ENCODE peak calls at places on chromosomes 16 and 17, in eight cellular contexts. V is heart right ventricle; Q is A549; R is CD4-positive, CD25-positive, alpha-beta regulatory T cell; P is adrenal gland; W is hepatocyte; Y is heart left ventricle; C is small intestine. K is an unnamed sample. For H3K4me1, the result is how much of the 10 kb centered on the place peaks cover.

GRCh38 chr17:5585814-5586558 is 1.7 kb upstream of the NLRP1 start:
- DNase-seq in P (no peak), V (no peak), C (no peak), R (no peak), W (no peak), Q (no peak), Y (no peak), K (no peak)

GRCh38 chr17:66947311-66947710 is 17.2 kb upstream of the CACNG4 start:
- DNase-seq in R (no peak), P (no peak), Q (no peak), Y (no peak), W (no peak), C (no peak), V (no peak), K (no peak)

GRCh38 chr16:13439766-13440165 is 480.2 kb upstream of the ERCC4 start:
- DNase-seq in V (no peak), P (no peak), Y (no peak), Q (no peak), W (peak), C (no peak), R (no peak), K (no peak)

GRCh38 chr16:72961115-72961832 is 86.7 kb downstream of the ZFHX3 start:
- DNase-seq in P (no peak), R (no peak), Y (no peak), V (no peak), C (peak), Q (peak), W (no peak), K (no peak)

GRCh38 chr16:22348296-22348695 is 26.1 kb downstream of the CDR2 start:
- DNase-seq in R (no peak), Q (no peak), W (no peak), Y (no peak), V (no peak), P (no peak), C (no peak), K (no peak)

GRCh38 chr16:17964196-17964595 is 372.3 kb downstream of the NPIPA8 start:
- DNase-seq in Q (no peak), C (no peak), Y (no peak), P (no peak), W (no peak), R (no peak), V (no peak), K (no peak)

GRCh38 chr17:71080937-71081336 is 911.6 kb downstream of the KCNJ2 start:
- DNase-seq in Q (no peak), R (no peak), Y (no peak), P (no peak), V (no peak), W (no peak), C (no peak), K (no peak)

GRCh38 chr17:36469733-36470132 is 16.7 kb upstream of the ZNHIT3 start:
- DNase-seq in P (no peak), V (no peak), Q (no peak), Y (no peak), W (no peak), R (no peak), C (no peak), K (no peak)

GRCh38 chr17:63550816-63551639 is 751 bp downstream of the DCAF7 start:
- DNase-seq in Q (peak), Y (no peak), R (no peak), V (no peak), C (peak), W (peak), P (peak), K (no peak)

GRCh38 chr16:70760221-70760620 is 40.7 kb downstream of the VAC14 start:
- DNase-seq in Y (no peak), R (no peak), V (no peak), W (no peak), Q (no peak), C (no peak), P (no peak), K (no peak)

GRCh38 chr16:81392011-81392410 is 52.6 kb upstream of the CMIP start:
- DNase-seq in C (no peak), P (no peak), Y (no peak), R (no peak), Q (no peak), V (no peak), W (no peak), K (no peak)

GRCh38 chr17:44280383-44280782 is 12.4 kb upstream of the SLC4A1 start:
- DNase-seq in R (no peak), Y (no peak), C (no peak), P (no peak), Q (no peak), V (no peak), W (no peak), K (no peak)

GRCh38 chr17:63423251-63423950 is 22.7 kb downstream of the CYB561 start:
- DNase-seq in P (no peak), W (no peak), R (no peak), C (no peak), Y (no peak), Q (no peak), V (no peak), K (no peak)

GRCh38 chr16:67683767-67684166 is 17.2 kb downstream of the C16orf86 start:
- DNase-seq in V (no peak), R (no peak), Q (no peak), W (no peak), C (no peak), Y (no peak), P (no peak), K (no peak)

GRCh38 chr17:50641339-50641725 is 6.7 kb downstream of the ABCC3 start:
- DNase-seq in W (no peak), V (no peak), Q (no peak), R (no peak), C (no peak), Y (no peak), P (peak), K (no peak)

GRCh38 chr17:64051153-64051552 is 30.7 kb upstream of the ICAM2 start:
- DNase-seq in Y (no peak), V (no peak), R (peak), C (peak), P (no peak), W (no peak), Q (no peak), K (no peak)

GRCh38 chr17:81313776-81314409 is 18.8 kb upstream of the SLC38A10 start:
- DNase-seq in W (no peak), P (no peak), R (no peak), C (no peak), Y (no peak), V (no peak), Q (no peak), K (no peak)

GRCh38 chr16:73113326-73113720 is 65.4 kb upstream of the ZFHX3 start:
- DNase-seq in R (no peak), C (no peak), P (no peak), V (no peak), Q (no peak), W (no peak), Y (no peak), K (no peak)

GRCh38 chr16:24367186-24367585 is 111.1 kb downstream of the CACNG3 start:
- DNase-seq in V (no peak), Q (no peak), W (no peak), C (no peak), P (no peak), R (no peak), Y (no peak), K (no peak)

GRCh38 chr17:42670199-42670924 is 6.4 kb downstream of the PLEKHH3 start:
- DNase-seq in P (no peak), Q (no peak), W (no peak), Y (no peak), R (peak), V (no peak), C (no peak), K (peak)

GRCh38 chr16:85393674-85394510 is 219.2 kb upstream of the GSE1 start:
- DNase-seq in Y (peak), P (peak), C (peak), V (peak), Q (peak), W (peak), R (peak), K (peak)

GRCh38 chr16:48541108-48541786 is 68.7 kb downstream of the N4BP1 start:
- DNase-seq in Y (no peak), V (no peak), W (no peak), Q (no peak), P (no peak), R (no peak), C (no peak), K (no peak)

GRCh38 chr16:49275870-49276269 is 5.8 kb downstream of the CBLN1 start:
- DNase-seq in V (no peak), Q (no peak), W (no peak), R (no peak), Y (no peak), P (no peak), C (no peak), K (no peak)

GRCh38 chr17:40726919-40727318 is 23.4 kb upstream of the KRT24 start:
- DNase-seq in Q (no peak), W (no peak), Y (no peak), P (no peak), R (no peak), V (no peak), C (peak), K (no peak)

GRCh38 chr17:36503456-36504155 is 17.1 kb downstream of the ZNHIT3 start:
- DNase-seq in W (no peak), C (no peak), R (no peak), Q (no peak), Y (peak), P (no peak), V (peak), K (no peak)

GRCh38 chr16:81798311-81799137 is 19.4 kb downstream of the PLCG2 start:
- DNase-seq in V (no peak), P (no peak), R (no peak), C (no peak), Q (no peak), W (no peak), Y (no peak), K (no peak)

GRCh38 chr17:35726609-35727460 is 4.6 kb upstream of the RASL10B start:
- DNase-seq in W (peak), P (peak), Q (no peak), V (peak), C (peak), Y (peak), R (no peak), K (no peak)

GRCh38 chr16:72990003-72990521 is 57.9 kb downstream of the ZFHX3 start:
- DNase-seq in Q (peak), Y (peak), R (no peak), P (peak), C (peak), W (peak), V (peak), K (no peak)

GRCh38 chr17:37502009-37502936 is 12.6 kb downstream of the DUSP14 start:
- DNase-seq in Y (no peak), W (no peak), R (no peak), Q (no peak), V (no peak), P (no peak), C (no peak), K (no peak)

GRCh38 chr17:72527819-72528218 is 407.0 kb downstream of the SOX9 start:
- DNase-seq in V (no peak), R (no peak), Q (no peak), P (no peak), Y (no peak), C (peak), W (no peak), K (no peak)
- H3K27ac ChIP-seq in V (no peak), R (no peak), Q (peak), P (no peak), Y (no peak), C (no peak), W (no peak), K (no peak)

DNA sequence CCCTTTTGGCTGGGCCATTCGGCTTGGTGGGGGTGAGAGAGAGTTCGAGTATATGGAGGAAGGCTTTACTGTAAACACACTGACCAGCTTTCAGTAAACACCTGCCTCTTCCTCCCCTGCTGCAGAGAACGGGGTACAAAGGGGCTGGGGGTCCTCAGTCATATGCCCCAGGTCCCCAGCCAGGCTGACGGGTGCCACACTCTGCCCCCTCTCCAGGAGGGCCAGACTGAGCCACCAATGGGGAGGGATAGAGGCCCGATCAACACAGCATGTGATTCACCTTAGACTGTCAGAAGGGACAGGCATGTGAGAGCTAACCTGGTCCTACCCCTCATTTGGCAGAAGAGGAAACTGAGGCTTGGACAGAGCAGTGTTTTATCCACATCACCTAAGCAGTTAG is 13.0 kb downstream of the NHERF1 start:
- DNase-seq in Y (no peak), C (no peak), R (no peak), W (no peak), Q (no peak), P (no peak), V (no peak), K (no peak)
- H3K4me1 ChIP-seq in Y (under half), C (under half), R (half or more), W (half or more), Q (half or more), P (half or more), V (under half), K (under half)

GRCh38 chr17:39607851-39608130 is at the start of gene NEUROD2:
- DNase-seq in Y (no peak), V (no peak), W (no peak), R (no peak), C (no peak), P (no peak), Q (no peak), K (no peak)
- H3K4me3 ChIP-seq in Y (peak), V (peak), W (no peak), R (no peak), C (no peak), P (no peak), Q (peak), K (no peak)

GRCh38 chr17:76536511-76537287 is 810 bp downstream of the CYGB start:
- DNase-seq in V (no peak), Q (no peak), C (no peak), Y (no peak), R (no peak), P (no peak), W (no peak), K (no peak)

GRCh38 chr17:76538281-76538931 is 897 bp upstream of the CYGB start:
- DNase-seq in V (no peak), C (no peak), W (peak), R (no peak), Q (no peak), P (no peak), Y (no peak), K (no peak)

GRCh38 chr17:76535788-76536510 is 1.6 kb downstream of the CYGB start:
- DNase-seq in R (no peak), Y (no peak), Q (no peak), W (no peak), V (no peak), C (no peak), P (no peak), K (no peak)

GRCh38 chr17:76537578-76538280 is at the start of gene CYGB:
- DNase-seq in Y (no peak), Q (no peak), V (no peak), R (no peak), W (peak), C (no peak), P (no peak), K (no peak)

DNA sequence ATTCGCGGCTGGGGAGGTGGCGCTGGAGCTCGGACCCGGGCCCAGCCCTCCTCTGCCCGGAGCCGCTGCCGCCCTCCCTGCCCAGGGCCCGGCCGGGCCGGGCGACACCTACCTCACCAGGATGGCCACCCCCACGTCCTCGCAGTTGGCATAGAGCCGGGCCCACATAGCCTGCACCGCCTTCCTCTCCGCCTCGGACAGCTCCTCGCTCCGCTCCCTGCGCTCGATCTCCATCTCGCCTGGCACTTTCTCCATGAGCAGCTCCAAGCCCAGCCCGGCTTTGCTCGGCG is 276 bp downstream of the CYGB start:
- DNase-seq in V (no peak), R (no peak), P (no peak), Y (peak), C (no peak), Q (no peak), W (no peak), K (no peak)
- H3K27ac ChIP-seq in V (peak), R (no peak), P (no peak), Y (peak), C (no peak), Q (peak), W (no peak), K (no peak)

GRCh38 chr16:62644030-62644812 is 608.0 kb upstream of the CDH8 start:
- DNase-seq in R (no peak), Q (no peak), P (no peak), C (no peak), V (no peak), W (no peak), Y (no peak), K (no peak)

GRCh38 chr16:62642677-62643076 is 606.4 kb upstream of the CDH8 start:
- DNase-seq in R (no peak), Q (no peak), V (no peak), C (no peak), P (no peak), Y (no peak), W (no peak), K (no peak)

DNA sequence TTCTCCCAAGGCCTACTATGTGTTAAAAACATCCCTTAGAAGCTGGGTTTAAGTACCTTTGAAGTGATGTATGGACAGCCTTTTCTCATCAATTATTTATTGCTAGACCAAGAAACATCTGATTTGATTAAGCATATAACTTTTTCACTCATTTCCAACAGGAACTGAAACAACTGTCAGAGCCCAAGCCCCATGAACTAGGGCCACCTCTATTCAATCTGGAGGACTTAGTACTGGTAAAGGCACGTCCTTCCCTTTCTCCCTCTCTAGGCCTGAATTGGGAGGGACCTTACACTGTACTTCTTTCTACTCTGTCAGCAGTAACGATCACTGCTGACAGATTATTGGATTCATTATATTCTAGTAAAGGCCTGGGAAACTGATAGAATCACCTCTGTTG is 612.0 kb upstream of the CDH8 start:
- DNase-seq in V (no peak), W (no peak), P (no peak), C (no peak), Y (no peak), R (no peak), Q (no peak), K (no peak)
- H3K4me1 ChIP-seq in V (under half), W (under half), P (under half), C (under half), Y (under half), R (under half), Q (under half), K (under half)

DNA sequence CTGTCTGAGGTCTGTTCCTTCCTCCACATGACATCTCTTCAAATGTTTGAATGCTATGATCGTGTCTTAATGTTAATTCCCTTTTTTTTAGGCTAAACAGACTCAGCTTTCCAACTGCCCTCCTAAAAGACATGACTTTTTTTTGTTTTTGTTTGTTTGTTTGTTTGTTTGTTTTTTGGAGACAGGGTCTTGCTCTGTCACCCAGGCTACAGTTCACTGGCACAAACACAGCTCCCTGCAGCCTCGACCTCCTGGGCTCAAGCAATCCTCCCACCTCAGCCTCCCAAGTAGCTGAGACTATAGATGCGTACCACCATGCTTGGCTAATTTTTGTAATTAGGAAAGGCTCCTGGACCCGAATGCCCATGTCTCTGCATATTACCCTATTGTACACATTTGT is 176.5 kb downstream of the ABCA8 start:
- DNase-seq in Y (no peak), C (no peak), P (no peak), V (no peak), W (no peak), Q (no peak), R (no peak), K (no peak)
- H3K4me3 ChIP-seq in Y (no peak), C (no peak), P (no peak), V (no peak), W (no peak), Q (no peak), R (no peak), K (no peak)

DNA sequence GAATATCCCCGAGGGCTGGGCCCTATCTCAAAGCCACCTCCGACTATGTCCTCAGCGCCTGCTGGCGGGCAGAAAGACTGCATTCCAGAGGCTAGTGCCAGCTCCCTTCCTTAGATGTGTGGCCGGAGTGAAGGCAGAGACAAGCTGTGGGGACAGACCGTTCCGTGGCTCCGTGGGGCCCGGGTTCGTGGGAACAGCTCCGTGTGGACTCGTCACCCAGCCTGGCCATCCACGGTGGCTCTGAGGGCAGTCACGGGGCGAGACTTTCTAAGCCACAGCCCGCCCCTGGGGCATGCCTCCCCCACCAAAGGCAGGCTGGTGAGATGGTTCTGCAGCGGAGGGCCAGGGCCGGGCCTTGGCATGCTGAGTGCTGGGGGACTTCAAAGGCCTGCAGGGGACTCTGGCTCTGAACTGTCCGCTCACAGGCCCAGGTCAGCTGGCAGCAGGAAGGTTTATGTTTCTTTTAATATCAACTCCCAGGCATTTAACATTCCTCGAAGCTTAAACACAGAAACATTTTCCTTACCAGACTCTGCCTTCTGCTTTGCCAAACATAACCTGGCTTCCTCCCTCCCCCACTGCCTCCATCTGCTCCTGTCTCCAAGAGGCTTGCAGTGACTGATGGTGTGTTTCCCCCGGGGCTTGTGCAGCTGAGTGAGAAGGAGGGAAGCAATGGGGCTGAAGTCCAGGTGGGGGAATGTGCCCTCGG is 50.4 kb downstream of the TIMM22 start:
- DNase-seq in V (peak), C (no peak), Y (peak), P (no peak), W (peak), Q (no peak), R (no peak), K (no peak)
- H3K27ac ChIP-seq in V (peak), C (no peak), Y (peak), P (no peak), W (peak), Q (no peak), R (no peak), K (no peak)

K was measured in effector memory CD4-positive, alpha-beta T cell.